ENCODE peak calls at places on chromosomes 7 and 10, in five cellular contexts. C is SJSA1; P is thyroid gland; E is HCT116; V is CD4-positive, CD25-positive, alpha-beta regulatory T cell. Z is an unnamed sample.

GRCh38 chr7:110010379-110010778 is 1080.5 kb upstream of the LRRN3 start:
- DNase-seq in C (no peak), P (no peak), E (no peak), V (no peak), Z (no peak)

GRCh38 chr10:11086177-11086576 is 68.5 kb downstream of the CELF2 start:
- DNase-seq in C (no peak), P (no peak), E (no peak), V (no peak), Z (peak; percentile 49)

GRCh38 chr10:61588770-61589211 is 73.9 kb upstream of the CABCOCO1 start:
- DNase-seq in C (no peak), P (no peak), E (no peak), V (no peak), Z (no peak)

GRCh38 chr7:45901566-45901965 is 13.3 kb downstream of the IGFBP1 start:
- DNase-seq in C (no peak), P (no peak), E (no peak), V (no peak), Z (no peak)

GRCh38 chr7:30596721-30597120 is 2.0 kb downstream of the GARS1 start:
- DNase-seq in C (no peak), P (no peak), E (no peak), V (no peak), Z (no peak)

GRCh38 chr7:41326616-41327015 is 376.3 kb downstream of the INHBA start:
- DNase-seq in C (no peak), P (no peak), E (no peak), V (no peak), Z (no peak)

GRCh38 chr7:101739757-101740398 is 77.5 kb upstream of the CUX1 start:
- DNase-seq in C (no peak), P (peak; percentile 70), E (no peak), V (no peak), Z (no peak)

GRCh38 chr10:30036341-30036740 is 23.0 kb downstream of the JCAD start:
- DNase-seq in C (no peak), P (no peak), E (no peak), V (no peak), Z (peak; percentile 55)

GRCh38 chr10:1230138-1230537 is 174.0 kb downstream of the WDR37 start:
- DNase-seq in C (no peak), P (no peak), E (no peak), V (no peak), Z (no peak)

GRCh38 chr7:142537760-142538159 is 211.5 kb upstream of the PRSS1 start:
- DNase-seq in C (no peak), P (no peak), E (no peak), V (no peak), Z (no peak)

GRCh38 chr10:118213456-118213855 is 128.7 kb downstream of the FAM204A start:
- DNase-seq in C (no peak), P (no peak), E (no peak), V (no peak), Z (no peak)

GRCh38 chr7:69837387-69838068 is 239.3 kb downstream of the AUTS2 start:
- DNase-seq in C (no peak), P (no peak), E (no peak), V (no peak), Z (no peak)

GRCh38 chr10:30727524-30727923 is 98.0 kb upstream of the LYZL2 start:
- DNase-seq in C (no peak), P (no peak), E (no peak), V (no peak), Z (no peak)

GRCh38 chr7:132782777-132783633 is 206.7 kb upstream of the PLXNA4 start:
- DNase-seq in C (no peak), P (no peak), E (no peak), V (no peak), Z (no peak)

GRCh38 chr7:132680590-132680989 is 104.3 kb upstream of the PLXNA4 start:
- DNase-seq in C (no peak), P (no peak), E (no peak), V (no peak), Z (no peak)

GRCh38 chr10:124088944-124089343 is 4.5 kb downstream of the CHST15 start:
- DNase-seq in C (no peak), P (no peak), E (no peak), V (no peak), Z (no peak)

GRCh38 chr7:48244902-48245301 is 73.6 kb downstream of the ABCA13 start:
- DNase-seq in C (peak; percentile 75), P (peak; percentile 40), E (no peak), V (no peak), Z (no peak)

GRCh38 chr7:113774182-113774807 is 144.5 kb downstream of the PPP1R3A start:
- DNase-seq in C (peak; percentile 28), P (no peak), E (peak; percentile 33), V (no peak), Z (no peak)

GRCh38 chr7:156680281-156680680 is 39.7 kb downstream of the RNF32 start:
- DNase-seq in C (no peak), P (no peak), E (no peak), V (no peak), Z (no peak)

GRCh38 chr10:96835826-96836365 is 3.8 kb downstream of the LCOR start:
- DNase-seq in C (no peak), P (no peak), E (no peak), V (no peak), Z (no peak)

GRCh38 chr7:105829681-105830322 is 46.6 kb downstream of the ATXN7L1 start:
- DNase-seq in C (peak; percentile 84), P (no peak), E (no peak), V (no peak), Z (no peak)

GRCh38 chr7:27112960-27113949 is 10.8 kb upstream of the HOXA2 start:
- DNase-seq in C (peak; percentile 71), P (no peak), E (peak; percentile 60), V (no peak), Z (peak; percentile 60)

GRCh38 chr7:71329030-71329668 is 197.2 kb downstream of the GALNT17 start:
- DNase-seq in C (no peak), P (no peak), E (no peak), V (no peak), Z (no peak)

GRCh38 chr10:50152792-50153272 is 85.1 kb downstream of the WASHC2A start:
- DNase-seq in C (no peak), P (peak; percentile 29), E (no peak), V (no peak), Z (peak; percentile 48)

GRCh38 chr10:43401627-43402026 is 7.4 kb downstream of the HNRNPF start:
- DNase-seq in C (no peak), P (no peak), E (no peak), V (no peak), Z (no peak)

GRCh38 chr7:76509931-76510877 is at the start of gene UPK3B:
- DNase-seq in C (no peak), P (no peak), E (no peak), V (no peak), Z (no peak)

GRCh38 chr7:41921453-41921912 is 218.6 kb upstream of the INHBA start:
- DNase-seq in C (no peak), P (no peak), E (no peak), V (no peak), Z (no peak)

GRCh38 chr10:132641966-132642731 is 104.6 kb downstream of the INPP5A start:
- DNase-seq in C (no peak), P (no peak), E (no peak), V (no peak), Z (peak; percentile 43)

GRCh38 chr10:102678842-102679289 is 34.6 kb downstream of the TRIM8 start:
- DNase-seq in C (peak; percentile 65), P (peak; percentile 71), E (no peak), V (no peak), Z (peak; percentile 85)

GRCh38 chr7:37173655-37174054 is 275.0 kb downstream of the ELMO1 start:
- DNase-seq in C (no peak), P (no peak), E (no peak), V (no peak), Z (no peak)

GRCh38 chr7:89623018-89623672 is 531.1 kb upstream of the STEAP1 start:
- DNase-seq in C (peak; percentile 34), P (peak; percentile 19), E (peak; percentile 23), V (no peak), Z (no peak)

GRCh38 chr7:18053177-18053928 is 25.7 kb upstream of the PRPS1L1 start:
- DNase-seq in C (no peak), P (no peak), E (no peak), V (no peak), Z (no peak)

GRCh38 chr7:106216517-106217088 is 68.2 kb downstream of the NAMPT start:
- DNase-seq in C (peak; percentile 81), P (peak; percentile 30), E (peak; percentile 91), V (no peak), Z (peak; percentile 62)

GRCh38 chr10:104336829-104337526 is 1.3 kb downstream of the ITPRIP start:
- DNase-seq in C (peak; percentile 66), P (no peak), E (no peak), V (no peak), Z (no peak)
- H3K4me1 ChIP-seq in C (peaks cover 29% of the 10 kb centered on the region), P (peaks cover 63% of the 10 kb centered on the region), E (peaks cover 69% of the 10 kb centered on the region), V (peaks cover 62% of the 10 kb centered on the region), Z (peaks cover 36% of the 10 kb centered on the region)

GRCh38 chr10:119303886-119304285 is 96.5 kb downstream of the GRK5 start:
- DNase-seq in C (no peak), P (no peak), E (no peak), V (no peak), Z (no peak)
- H3K4me1 ChIP-seq in C (peaks cover 33% of the 10 kb centered on the region), P (peaks cover 21% of the 10 kb centered on the region), E (peaks cover 83% of the 10 kb centered on the region), V (peaks cover 81% of the 10 kb centered on the region), Z (peaks cover 17% of the 10 kb centered on the region)

DNA sequence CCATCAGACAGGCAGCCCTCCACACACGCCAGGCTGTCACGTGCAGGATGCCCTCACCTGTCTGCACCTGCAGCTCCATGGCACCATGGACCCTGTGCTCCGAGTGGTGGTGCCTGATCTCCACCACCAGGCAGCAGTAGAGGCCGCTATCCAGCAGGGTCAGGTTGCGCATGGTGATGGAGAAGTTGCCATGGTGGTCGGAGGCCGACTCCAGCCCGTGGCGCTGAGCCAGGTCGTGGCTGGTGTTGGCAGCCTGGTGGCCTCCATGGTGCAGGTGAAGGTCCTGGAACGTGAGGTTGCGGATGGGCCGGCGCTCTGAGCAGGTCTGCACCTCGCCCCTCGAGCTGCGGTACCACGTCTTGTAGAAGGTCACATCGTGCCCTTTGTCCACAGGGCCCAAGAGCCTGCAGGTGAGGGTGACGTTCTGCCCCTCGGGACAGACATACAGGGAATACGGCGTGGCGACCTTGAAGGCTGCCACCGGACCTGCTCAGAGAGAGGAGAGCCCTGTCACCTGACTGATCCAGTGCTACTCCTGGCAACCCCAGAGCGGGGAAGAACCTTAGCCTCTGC is 11.7 kb downstream of the VSIR start:
- DNase-seq in C (no peak), P (no peak), E (no peak), V (no peak), Z (no peak)
- H3K4me1 ChIP-seq in C (peaks cover 50% of the 10 kb centered on the region), P (peaks cover 4% of the 10 kb centered on the region), E (peaks cover 76% of the 10 kb centered on the region), V (peaks cover 91% of the 10 kb centered on the region), Z (peaks cover 9% of the 10 kb centered on the region)

DNA sequence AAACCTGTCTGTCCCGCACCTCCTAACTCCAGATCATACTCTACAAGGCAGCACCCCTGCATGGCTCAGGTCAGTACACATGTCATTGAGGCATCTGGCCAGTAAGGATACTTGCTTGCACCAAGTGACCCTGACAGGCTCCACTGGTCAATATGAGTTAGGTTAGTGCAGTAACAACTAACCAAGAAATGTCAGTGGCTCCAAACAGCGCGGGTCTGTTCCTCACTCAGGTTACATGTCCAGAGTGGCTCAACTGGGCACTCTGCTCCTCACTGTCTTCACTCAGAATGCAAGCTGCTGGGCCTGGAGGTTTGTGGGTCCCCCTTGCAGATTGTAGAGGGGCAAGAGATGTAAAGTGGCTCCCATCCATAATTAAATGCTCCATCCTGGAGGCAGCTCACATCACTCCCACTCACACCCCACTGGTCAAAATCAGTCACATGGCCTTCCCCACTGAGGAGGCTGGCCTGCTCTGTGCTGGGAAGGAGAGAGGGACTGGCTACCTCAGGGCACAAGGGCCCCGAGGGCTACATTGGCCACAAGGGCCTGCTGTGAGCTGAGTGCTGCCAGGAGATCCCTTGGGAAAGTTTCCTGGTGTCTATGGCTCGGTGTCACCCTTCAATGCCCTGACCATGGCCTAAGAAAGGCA is 109.1 kb upstream of the GDF10 start:
- DNase-seq in C (no peak), P (no peak), E (no peak), V (no peak), Z (no peak)
- H3K4me1 ChIP-seq in C (no peaks in the 10 kb centered on the region), P (no peaks in the 10 kb centered on the region), E (no peaks in the 10 kb centered on the region), V (peaks cover 6% of the 10 kb centered on the region), Z (no peaks in the 10 kb centered on the region)

GRCh38 chr7:74030861-74031260 is 2.9 kb downstream of the ELN start:
- DNase-seq in C (no peak), P (no peak), E (no peak), V (no peak), Z (peak; percentile 70)
- H3K4me1 ChIP-seq in C (peaks cover 13% of the 10 kb centered on the region), P (peaks cover 16% of the 10 kb centered on the region), E (peaks cover 11% of the 10 kb centered on the region), V (no peaks in the 10 kb centered on the region), Z (peaks cover 3% of the 10 kb centered on the region)

Z was measured in right cardiac atrium.